ENCODE peak calls at places on chromosomes 2 and 18, in six cellular contexts. X is cardiac fibroblast, L is NB4, U is heart right ventricle, R is GM23248, Q is left lung. D is an unnamed sample.

GRCh38 chr2:200814917-200815316 is 3.2 kb downstream of the BZW1 start:
- DNase-seq in X (peak), L (peak), U (no peak), R (peak), Q (no peak), D (no peak)

GRCh38 chr2:231399853-231400667 is 4.5 kb downstream of the B3GNT7 start:
- DNase-seq in X (peak), L (peak), U (peak), R (peak), Q (no peak), D (no peak)

GRCh38 chr2:18161681-18162080 is 283.2 kb downstream of the KCNS3 start:
- DNase-seq in X (peak), L (no peak), U (no peak), R (no peak), Q (no peak), D (no peak)

GRCh38 chr2:69683170-69683971 is 39.8 kb upstream of the AAK1 start:
- DNase-seq in X (peak), L (peak), U (peak), R (peak), Q (no peak), D (no peak)

GRCh38 chr2:78061301-78061700 is 539.1 kb upstream of the LRRTM4 start:
- DNase-seq in X (no peak), L (no peak), U (no peak), R (no peak), Q (no peak), D (no peak)

GRCh38 chr18:59325965-59326364 is 7.5 kb upstream of the CPLX4 start:
- DNase-seq in X (no peak), L (no peak), U (no peak), R (no peak), Q (no peak), D (no peak)

GRCh38 chr18:777021-777420 is 35.0 kb downstream of the YES1 start:
- DNase-seq in X (peak), L (no peak), U (no peak), R (peak), Q (no peak), D (no peak)

GRCh38 chr2:94881070-94881469 is 9.8 kb downstream of the TEKT4 start:
- DNase-seq in X (no peak), L (no peak), U (no peak), R (no peak), Q (no peak), D (no peak)

GRCh38 chr18:75201273-75201898 is 7.6 kb downstream of the PTGR3 start:
- DNase-seq in X (no peak), L (no peak), U (no peak), R (no peak), Q (no peak), D (no peak)

GRCh38 chr2:16425462-16426336 is 239.9 kb downstream of the CYRIA start:
- DNase-seq in X (no peak), L (no peak), U (peak), R (no peak), Q (no peak), D (peak)

GRCh38 chr2:174376967-174377366 is 18.6 kb upstream of the SCRN3 start:
- DNase-seq in X (peak), L (peak), U (no peak), R (peak), Q (no peak), D (no peak)

GRCh38 chr2:29923110-29923721 is 1.8 kb upstream of the ALK start:
- DNase-seq in X (peak), L (peak), U (peak), R (peak), Q (no peak), D (peak)

GRCh38 chr2:29916571-29916970 is 4.8 kb downstream of the ALK start:
- DNase-seq in X (no peak), L (no peak), U (no peak), R (no peak), Q (no peak), D (no peak)

GRCh38 chr2:29920130-29920577 is 1.2 kb downstream of the ALK start:
- DNase-seq in X (peak), L (peak), U (peak), R (peak), Q (peak), D (peak)

GRCh38 chr2:29920631-29921559 is 491 bp downstream of the ALK start:
- DNase-seq in X (peak), L (no peak), U (no peak), R (peak), Q (peak), D (peak)

GRCh38 chr2:29921560-29921915 is at the start of gene ALK:
- DNase-seq in X (peak), L (peak), U (peak), R (peak), Q (peak), D (peak)
- H3K4me3 ChIP-seq in X (no peak), L (no peak), U (peak), R (peak), Q (peak), D (peak)

GRCh38 chr2:241963223-241963622 is 93.7 kb downstream of the RTP5 start:
- DNase-seq in X (no peak), L (no peak), U (no peak), R (no peak), Q (no peak), D (no peak)
- H3K4me3 ChIP-seq in X (no peak), L (no peak), U (no peak), R (no peak), Q (no peak), D (no peak)

GRCh38 chr2:222703866-222704265 is 32.4 kb downstream of the MOGAT1 start:
- DNase-seq in X (peak), L (no peak), U (no peak), R (peak), Q (no peak), D (no peak)
- H3K4me3 ChIP-seq in X (no peak), L (no peak), U (no peak), R (no peak), Q (no peak), D (no peak)

DNA sequence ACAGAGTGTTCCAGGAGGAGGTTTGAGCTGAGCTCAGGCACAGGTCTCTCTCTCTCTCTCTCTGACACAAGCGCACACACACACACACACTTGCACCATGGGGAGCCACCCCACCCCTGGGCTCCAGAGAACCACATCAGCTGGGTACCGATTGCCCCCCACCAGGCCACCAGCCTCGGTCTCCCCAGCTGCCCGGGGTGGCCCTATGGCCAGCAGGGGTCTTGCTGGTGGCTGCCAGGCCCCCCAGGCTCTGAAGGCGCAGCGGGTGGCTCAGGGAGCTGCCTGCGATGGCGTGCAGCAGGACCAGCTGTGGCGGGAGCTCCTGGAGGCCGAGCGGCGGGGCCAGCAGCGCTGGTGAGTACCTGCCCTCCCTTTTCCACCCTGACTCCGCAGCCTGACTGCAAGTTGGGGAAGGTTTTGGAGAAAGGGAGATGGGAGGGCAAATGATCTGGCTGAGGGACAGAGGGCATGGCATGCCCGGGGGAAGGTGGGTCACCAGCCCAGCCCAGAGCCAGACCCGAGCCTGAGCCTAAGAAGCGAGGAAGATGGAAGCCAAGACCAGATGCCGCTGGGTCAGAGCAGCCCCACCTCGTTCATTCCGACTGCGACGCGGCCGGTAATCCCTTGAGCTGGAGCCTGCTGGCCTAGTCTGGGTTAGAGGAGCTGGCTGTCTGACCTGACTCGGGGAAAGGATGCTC is 21.9 kb upstream of the SLC66A3 start:
- DNase-seq in X (no peak), L (no peak), U (no peak), R (peak), Q (no peak), D (no peak)
- H3K4me3 ChIP-seq in X (peak), L (no peak), U (peak), R (peak), Q (peak), D (peak)